ENCODE peak calls at places on chromosomes 5 and 9, in six cellular contexts. One of them, this sample, is unnamed.

GRCh38 chr9:84258371-84258770 is 82.2 kb downstream of the SLC28A3 start:
- DNase-seq in upper lobe of left lung: no peak
- DNase-seq in coronary artery: no peak
- DNase-seq in mucosa of descending colon: no peak
- DNase-seq in brain microvascular endothelial cell: no peak
- DNase-seq in glutamatergic neuron: no peak
- DNase-seq in this sample: no peak

GRCh38 chr9:88085481-88085880 is 52.8 kb downstream of the SPATA31C2 start:
- DNase-seq in upper lobe of left lung: no peak
- DNase-seq in coronary artery: no peak
- DNase-seq in mucosa of descending colon: no peak
- DNase-seq in brain microvascular endothelial cell: no peak
- DNase-seq in glutamatergic neuron: no peak
- DNase-seq in this sample: no peak

GRCh38 chr5:107968465-107968864 is 297.7 kb upstream of the EFNA5 start:
- DNase-seq in upper lobe of left lung: no peak
- DNase-seq in coronary artery: no peak
- DNase-seq in mucosa of descending colon: no peak
- DNase-seq in brain microvascular endothelial cell: no peak
- DNase-seq in glutamatergic neuron: no peak
- DNase-seq in this sample: no peak

GRCh38 chr5:148559461-148559860 is 94.9 kb downstream of the HTR4 start:
- DNase-seq in upper lobe of left lung: no peak
- DNase-seq in coronary artery: no peak
- DNase-seq in mucosa of descending colon: peak; percentile 41
- DNase-seq in brain microvascular endothelial cell: no peak
- DNase-seq in glutamatergic neuron: no peak
- DNase-seq in this sample: no peak

GRCh38 chr5:124262443-124262842 is 484.0 kb downstream of the ZNF608 start:
- DNase-seq in upper lobe of left lung: no peak
- DNase-seq in coronary artery: no peak
- DNase-seq in mucosa of descending colon: no peak
- DNase-seq in brain microvascular endothelial cell: no peak
- DNase-seq in glutamatergic neuron: no peak
- DNase-seq in this sample: no peak

GRCh38 chr5:1723476-1723875 is 76.2 kb downstream of the MRPL36 start:
- DNase-seq in upper lobe of left lung: no peak
- DNase-seq in coronary artery: no peak
- DNase-seq in mucosa of descending colon: no peak
- DNase-seq in brain microvascular endothelial cell: no peak
- DNase-seq in glutamatergic neuron: no peak
- DNase-seq in this sample: peak; percentile 27

GRCh38 chr5:159642379-159642778 is 273.9 kb upstream of the ADRA1B start:
- DNase-seq in upper lobe of left lung: no peak
- DNase-seq in coronary artery: no peak
- DNase-seq in mucosa of descending colon: no peak
- DNase-seq in brain microvascular endothelial cell: no peak
- DNase-seq in glutamatergic neuron: no peak
- DNase-seq in this sample: no peak

GRCh38 chr5:139399501-139400121 is 4.3 kb downstream of the SPATA24 start:
- DNase-seq in upper lobe of left lung: no peak
- DNase-seq in coronary artery: no peak
- DNase-seq in mucosa of descending colon: no peak
- DNase-seq in brain microvascular endothelial cell: no peak
- DNase-seq in glutamatergic neuron: no peak
- DNase-seq in this sample: no peak

GRCh38 chr5:140000332-140000731 is 42.8 kb downstream of the NRG2 start:
- DNase-seq in upper lobe of left lung: no peak
- DNase-seq in coronary artery: no peak
- DNase-seq in mucosa of descending colon: no peak
- DNase-seq in brain microvascular endothelial cell: no peak
- DNase-seq in glutamatergic neuron: no peak
- DNase-seq in this sample: no peak

GRCh38 chr5:68884893-68885292 is 208.9 kb upstream of the SLC30A5 start:
- DNase-seq in upper lobe of left lung: no peak
- DNase-seq in coronary artery: no peak
- DNase-seq in mucosa of descending colon: no peak
- DNase-seq in brain microvascular endothelial cell: no peak
- DNase-seq in glutamatergic neuron: no peak
- DNase-seq in this sample: no peak

GRCh38 chr9:98038958-98039357 is 17.6 kb upstream of the NANS start:
- DNase-seq in upper lobe of left lung: no peak
- DNase-seq in coronary artery: no peak
- DNase-seq in mucosa of descending colon: no peak
- DNase-seq in brain microvascular endothelial cell: no peak
- DNase-seq in glutamatergic neuron: no peak
- DNase-seq in this sample: no peak

GRCh38 chr9:87959916-87960581 is 14.3 kb downstream of the CDK20 start:
- DNase-seq in upper lobe of left lung: no peak
- DNase-seq in coronary artery: no peak
- DNase-seq in mucosa of descending colon: no peak
- DNase-seq in brain microvascular endothelial cell: no peak
- DNase-seq in glutamatergic neuron: no peak
- DNase-seq in this sample: no peak

GRCh38 chr9:83623634-83623991 is 670 bp downstream of the IDNK start:
- DNase-seq in upper lobe of left lung: no peak
- DNase-seq in coronary artery: no peak
- DNase-seq in mucosa of descending colon: no peak
- DNase-seq in brain microvascular endothelial cell: no peak
- DNase-seq in glutamatergic neuron: no peak
- DNase-seq in this sample: no peak

GRCh38 chr5:91038180-91038808 is 344.8 kb downstream of the ARRDC3 start:
- DNase-seq in upper lobe of left lung: no peak
- DNase-seq in coronary artery: no peak
- DNase-seq in mucosa of descending colon: no peak
- DNase-seq in brain microvascular endothelial cell: no peak
- DNase-seq in glutamatergic neuron: no peak
- DNase-seq in this sample: no peak

DNA sequence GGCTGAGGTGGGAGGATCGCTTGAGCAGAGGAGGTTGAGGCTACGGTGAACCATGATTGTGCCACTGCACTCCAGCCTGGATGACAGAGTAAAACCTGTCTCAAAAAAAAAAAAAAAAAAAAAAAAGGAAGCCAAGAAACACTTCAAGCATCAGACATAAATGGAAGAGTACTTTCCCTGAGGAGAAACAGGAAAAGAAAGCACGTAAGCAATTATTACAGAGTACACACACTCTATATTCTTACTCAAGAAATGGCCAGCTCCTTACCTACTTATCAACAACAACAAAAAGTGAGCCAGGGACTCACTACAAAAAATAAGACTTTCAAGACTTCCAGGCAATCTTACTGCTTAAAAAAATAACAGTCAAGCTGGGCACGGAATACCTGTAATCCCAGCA is 21.8 kb downstream of the ZFR start:
- DNase-seq in upper lobe of left lung: no peak
- DNase-seq in coronary artery: no peak
- DNase-seq in mucosa of descending colon: no peak
- DNase-seq in brain microvascular endothelial cell: no peak
- DNase-seq in glutamatergic neuron: no peak
- DNase-seq in this sample: no peak
- TF ChIP-seq CTCF in upper lobe of left lung: no peak
- TF ChIP-seq CTCF in coronary artery: no peak
- TF ChIP-seq CTCF in mucosa of descending colon: no peak
- TF ChIP-seq CTCF in brain microvascular endothelial cell: no peak
- TF ChIP-seq CTCF in glutamatergic neuron: no peak
- TF ChIP-seq CTCF in this sample: no peak

DNA sequence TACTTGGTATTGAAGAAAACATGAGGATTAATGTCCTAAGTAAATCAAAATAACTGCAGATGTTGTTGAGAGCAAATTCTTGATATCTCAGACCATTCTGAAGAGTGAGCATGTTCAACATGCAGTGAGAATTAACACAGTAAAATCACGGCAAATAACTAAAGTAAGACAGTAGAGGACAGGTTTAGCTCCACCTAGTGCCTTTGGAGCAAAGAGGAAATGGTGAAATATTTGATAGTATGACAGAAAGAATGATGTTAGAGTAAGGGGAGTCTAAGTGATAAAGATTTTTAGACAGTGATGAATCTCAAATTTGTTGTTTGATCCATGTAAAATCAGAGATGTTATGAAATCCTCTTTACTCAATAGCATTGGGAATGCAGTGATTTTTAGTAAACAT is 424.2 kb downstream of the TMEM161B start:
- DNase-seq in upper lobe of left lung: no peak
- DNase-seq in coronary artery: no peak
- DNase-seq in mucosa of descending colon: no peak
- DNase-seq in brain microvascular endothelial cell: no peak
- DNase-seq in glutamatergic neuron: no peak
- DNase-seq in this sample: no peak
- TF ChIP-seq CTCF in upper lobe of left lung: no peak
- TF ChIP-seq CTCF in coronary artery: no peak
- TF ChIP-seq CTCF in mucosa of descending colon: no peak
- TF ChIP-seq CTCF in brain microvascular endothelial cell: no peak
- TF ChIP-seq CTCF in glutamatergic neuron: no peak
- TF ChIP-seq CTCF in this sample: no peak

DNA sequence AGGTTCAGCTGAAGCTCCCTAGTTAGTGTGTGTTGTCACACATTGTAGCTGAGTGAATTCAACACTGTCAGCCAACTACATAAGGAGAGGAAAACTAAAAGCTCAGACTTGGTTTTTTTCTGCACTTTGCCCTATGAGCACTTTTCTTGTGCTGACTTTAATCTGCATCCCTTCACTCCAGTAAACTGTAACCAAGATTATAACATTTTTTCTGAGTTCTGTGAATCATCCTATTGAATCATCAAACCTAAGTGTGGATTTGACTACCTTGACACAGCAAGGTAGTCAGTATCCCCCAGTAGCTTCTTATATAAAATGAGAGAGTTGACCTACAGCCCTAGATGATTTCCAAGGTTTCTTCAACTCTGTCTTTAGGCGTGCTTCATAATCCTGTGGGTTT is 325.0 kb downstream of the AGTPBP1 start:
- DNase-seq in upper lobe of left lung: no peak
- DNase-seq in coronary artery: no peak
- DNase-seq in mucosa of descending colon: no peak
- DNase-seq in brain microvascular endothelial cell: no peak
- DNase-seq in glutamatergic neuron: no peak
- DNase-seq in this sample: no peak
- TF ChIP-seq CTCF in upper lobe of left lung: no peak
- TF ChIP-seq CTCF in coronary artery: no peak
- TF ChIP-seq CTCF in mucosa of descending colon: no peak
- TF ChIP-seq CTCF in brain microvascular endothelial cell: no peak
- TF ChIP-seq CTCF in glutamatergic neuron: no peak
- TF ChIP-seq CTCF in this sample: no peak

DNA sequence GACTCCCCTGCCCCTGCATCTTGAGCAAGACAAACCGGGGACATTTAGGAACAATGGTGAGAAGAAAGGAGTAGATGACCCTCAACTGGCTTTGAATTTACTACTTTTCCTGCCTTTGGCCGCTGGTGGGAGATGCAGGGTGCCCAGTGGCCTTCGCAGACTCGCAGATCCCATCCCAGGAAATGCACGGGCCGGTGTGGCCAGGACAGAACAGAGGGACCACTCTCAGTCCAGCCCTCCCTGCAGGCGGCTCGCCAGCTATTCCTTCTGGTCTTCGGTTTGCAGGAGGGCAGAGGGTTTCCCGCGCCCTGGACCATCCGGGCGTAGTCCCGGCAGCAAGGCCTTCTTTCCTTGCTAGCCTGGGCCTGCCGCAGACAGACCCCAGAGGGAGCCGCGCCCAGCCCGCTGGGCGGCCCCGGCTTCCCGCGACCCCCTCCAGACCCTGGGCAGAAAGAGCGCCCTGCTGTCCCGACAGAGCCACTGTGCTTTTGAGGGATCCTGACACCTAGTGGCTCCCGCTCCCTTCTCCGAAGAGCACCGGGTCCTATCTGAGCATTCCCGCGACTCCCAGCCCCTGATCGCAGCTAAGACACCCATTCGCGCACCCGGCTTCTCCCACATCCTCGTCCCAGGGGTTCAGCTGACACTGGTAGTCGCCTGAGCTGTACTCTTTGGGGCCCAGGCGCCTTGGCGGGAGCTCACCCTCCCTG is 1.2 kb downstream of the CFAP90 start:
- DNase-seq in upper lobe of left lung: peak; percentile 60
- DNase-seq in coronary artery: no peak
- DNase-seq in mucosa of descending colon: no peak
- DNase-seq in brain microvascular endothelial cell: no peak
- DNase-seq in glutamatergic neuron: peak; percentile 39
- DNase-seq in this sample: peak; percentile 66
- TF ChIP-seq CTCF in upper lobe of left lung: no peak
- TF ChIP-seq CTCF in coronary artery: no peak
- TF ChIP-seq CTCF in mucosa of descending colon: no peak
- TF ChIP-seq CTCF in brain microvascular endothelial cell: peak; percentile 44
- TF ChIP-seq CTCF in glutamatergic neuron: no peak
- TF ChIP-seq CTCF in this sample: no peak

DNA sequence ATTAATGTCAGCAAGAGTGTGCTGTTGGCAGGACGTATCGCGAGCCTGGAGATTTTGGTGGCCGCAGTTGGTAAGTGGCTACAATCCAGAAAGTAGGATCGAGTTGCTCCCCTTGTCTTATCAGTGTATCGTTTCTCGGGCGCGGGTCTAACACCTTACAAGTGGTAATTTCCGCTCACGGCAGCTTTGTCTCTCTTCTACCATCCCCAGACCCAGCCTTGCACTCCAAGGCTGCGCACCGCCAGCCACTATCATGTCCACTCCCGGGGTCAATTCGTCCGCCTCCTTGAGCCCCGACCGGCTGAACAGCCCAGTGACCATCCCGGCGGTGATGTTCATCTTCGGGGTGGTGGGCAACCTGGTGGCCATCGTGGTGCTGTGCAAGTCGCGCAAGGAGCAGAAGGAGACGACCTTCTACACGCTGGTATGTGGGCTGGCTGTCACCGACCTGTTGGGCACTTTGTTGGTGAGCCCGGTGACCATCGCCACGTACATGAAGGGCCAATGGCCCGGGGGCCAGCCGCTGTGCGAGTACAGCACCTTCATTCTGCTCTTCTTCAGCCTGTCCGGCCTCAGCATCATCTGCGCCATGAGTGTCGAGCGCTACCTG is 1.1 kb downstream of the PTGER4 start:
- DNase-seq in upper lobe of left lung: peak; percentile 80
- DNase-seq in coronary artery: no peak
- DNase-seq in mucosa of descending colon: peak; percentile 68
- DNase-seq in brain microvascular endothelial cell: peak; percentile 41
- DNase-seq in glutamatergic neuron: peak; percentile 34
- DNase-seq in this sample: peak; percentile 41
- TF ChIP-seq CTCF in upper lobe of left lung: peak; percentile 37
- TF ChIP-seq CTCF in coronary artery: no peak
- TF ChIP-seq CTCF in mucosa of descending colon: no peak
- TF ChIP-seq CTCF in brain microvascular endothelial cell: peak; percentile 59
- TF ChIP-seq CTCF in glutamatergic neuron: peak; percentile 40
- TF ChIP-seq CTCF in this sample: peak; percentile 38

DNA sequence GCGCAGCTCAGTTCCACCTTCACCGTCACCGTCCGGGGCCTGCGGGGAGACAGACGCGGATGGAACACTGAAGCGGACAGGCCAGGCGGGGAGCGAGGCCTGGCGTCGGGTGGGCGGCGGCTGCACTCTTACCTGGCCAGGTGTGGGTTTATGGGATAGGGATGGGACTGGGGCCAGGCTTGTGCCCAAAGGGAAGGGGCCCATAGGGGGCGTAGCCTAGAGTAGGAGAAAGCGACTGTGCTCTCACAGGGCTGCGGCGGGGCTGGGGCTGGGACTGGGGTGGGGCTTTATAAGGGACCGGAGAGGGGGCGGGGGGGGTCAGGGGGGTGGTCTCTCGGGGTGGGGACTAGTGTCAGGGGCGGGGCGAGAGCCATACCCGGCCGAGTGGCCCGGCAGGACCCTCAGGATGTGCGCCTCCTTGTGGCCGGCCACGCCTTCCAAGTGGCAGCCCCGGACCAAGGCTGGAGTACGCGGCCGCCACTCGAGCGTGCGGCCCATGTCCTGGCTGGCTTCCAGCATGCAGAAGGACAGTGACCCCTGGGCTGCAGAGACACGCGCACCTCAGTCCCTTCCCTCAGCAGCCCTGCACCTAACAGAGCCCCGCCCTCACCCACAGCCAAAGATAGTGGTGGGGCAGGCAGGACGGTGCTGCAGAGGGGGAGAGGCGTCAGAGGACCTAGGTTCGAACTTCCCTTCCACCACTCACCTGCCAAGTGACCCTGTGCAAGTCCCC is 22.8 kb downstream of the FPGS start:
- DNase-seq in upper lobe of left lung: peak; percentile 88
- DNase-seq in coronary artery: no peak
- DNase-seq in mucosa of descending colon: no peak
- DNase-seq in brain microvascular endothelial cell: no peak
- DNase-seq in glutamatergic neuron: peak; percentile 86
- DNase-seq in this sample: no peak
- TF ChIP-seq CTCF in upper lobe of left lung: peak; percentile 47
- TF ChIP-seq CTCF in coronary artery: no peak
- TF ChIP-seq CTCF in mucosa of descending colon: peak; percentile 10
- TF ChIP-seq CTCF in brain microvascular endothelial cell: peak; percentile 61
- TF ChIP-seq CTCF in glutamatergic neuron: peak; percentile 70
- TF ChIP-seq CTCF in this sample: peak; percentile 62

This sample was measured in mesothelial cell of epicardium.